ENCODE peak calls at places on chromosomes 6 and 20, in ten cellular contexts. One of them, this sample, is unnamed.

GRCh38 chr6:101011165-101011564 is 130.0 kb upstream of the ASCC3 start:
- DNase-seq in neural crest cell: no peak
- DNase-seq in gastrocnemius medialis: no peak
- DNase-seq in fibroblast of lung: no peak
- DNase-seq in RWPE2: peak
- DNase-seq in activated CD8-positive, alpha-beta T cell treated with anti-CD3 and anti-CD28 coated beads for 36 hours: peak
- DNase-seq in cardiac muscle cell: no peak
- DNase-seq in glutamatergic neuron: no peak
- DNase-seq in right atrium auricular region: no peak
- DNase-seq in uterus: no peak
- DNase-seq in this sample: no peak

GRCh38 chr20:16929756-16930155 is 181.6 kb downstream of the OTOR start:
- DNase-seq in neural crest cell: no peak
- DNase-seq in gastrocnemius medialis: no peak
- DNase-seq in fibroblast of lung: peak
- DNase-seq in RWPE2: no peak
- DNase-seq in activated CD8-positive, alpha-beta T cell treated with anti-CD3 and anti-CD28 coated beads for 36 hours: no peak
- DNase-seq in cardiac muscle cell: no peak
- DNase-seq in glutamatergic neuron: no peak
- DNase-seq in right atrium auricular region: no peak
- DNase-seq in uterus: no peak
- DNase-seq in this sample: no peak

GRCh38 chr20:25341716-25342680 is 48.6 kb downstream of the ABHD12 start:
- DNase-seq in neural crest cell: no peak
- DNase-seq in gastrocnemius medialis: no peak
- DNase-seq in fibroblast of lung: peak
- DNase-seq in RWPE2: no peak
- DNase-seq in activated CD8-positive, alpha-beta T cell treated with anti-CD3 and anti-CD28 coated beads for 36 hours: no peak
- DNase-seq in cardiac muscle cell: no peak
- DNase-seq in glutamatergic neuron: no peak
- DNase-seq in right atrium auricular region: no peak
- DNase-seq in uterus: no peak
- DNase-seq in this sample: no peak

GRCh38 chr6:3317741-3318211 is 59.0 kb downstream of the PSMG4 start:
- DNase-seq in neural crest cell: no peak
- DNase-seq in gastrocnemius medialis: peak
- DNase-seq in fibroblast of lung: peak
- DNase-seq in RWPE2: no peak
- DNase-seq in activated CD8-positive, alpha-beta T cell treated with anti-CD3 and anti-CD28 coated beads for 36 hours: no peak
- DNase-seq in cardiac muscle cell: no peak
- DNase-seq in glutamatergic neuron: no peak
- DNase-seq in right atrium auricular region: no peak
- DNase-seq in uterus: no peak
- DNase-seq in this sample: no peak

GRCh38 chr20:10636326-10636818 is 37.4 kb downstream of the JAG1 start:
- DNase-seq in neural crest cell: no peak
- DNase-seq in gastrocnemius medialis: no peak
- DNase-seq in fibroblast of lung: peak
- DNase-seq in RWPE2: no peak
- DNase-seq in activated CD8-positive, alpha-beta T cell treated with anti-CD3 and anti-CD28 coated beads for 36 hours: no peak
- DNase-seq in cardiac muscle cell: no peak
- DNase-seq in glutamatergic neuron: no peak
- DNase-seq in right atrium auricular region: no peak
- DNase-seq in uterus: no peak
- DNase-seq in this sample: no peak

GRCh38 chr20:36460648-36461599 is 80.4 kb upstream of the MYL9 start:
- DNase-seq in neural crest cell: peak
- DNase-seq in gastrocnemius medialis: peak
- DNase-seq in fibroblast of lung: peak
- DNase-seq in RWPE2: peak
- DNase-seq in activated CD8-positive, alpha-beta T cell treated with anti-CD3 and anti-CD28 coated beads for 36 hours: peak
- DNase-seq in cardiac muscle cell: peak
- DNase-seq in glutamatergic neuron: peak
- DNase-seq in right atrium auricular region: peak
- DNase-seq in uterus: peak
- DNase-seq in this sample: peak

GRCh38 chr6:2581611-2582010 is 169.1 kb downstream of the MYLK4 start:
- DNase-seq in neural crest cell: no peak
- DNase-seq in gastrocnemius medialis: no peak
- DNase-seq in fibroblast of lung: no peak
- DNase-seq in RWPE2: no peak
- DNase-seq in activated CD8-positive, alpha-beta T cell treated with anti-CD3 and anti-CD28 coated beads for 36 hours: no peak
- DNase-seq in cardiac muscle cell: no peak
- DNase-seq in glutamatergic neuron: no peak
- DNase-seq in right atrium auricular region: no peak
- DNase-seq in uterus: no peak
- DNase-seq in this sample: no peak

GRCh38 chr20:35093245-35093884 is 758 bp upstream of the TRPC4AP start:
- DNase-seq in neural crest cell: no peak
- DNase-seq in gastrocnemius medialis: no peak
- DNase-seq in fibroblast of lung: peak
- DNase-seq in RWPE2: no peak
- DNase-seq in activated CD8-positive, alpha-beta T cell treated with anti-CD3 and anti-CD28 coated beads for 36 hours: peak
- DNase-seq in cardiac muscle cell: no peak
- DNase-seq in glutamatergic neuron: no peak
- DNase-seq in right atrium auricular region: no peak
- DNase-seq in uterus: no peak
- DNase-seq in this sample: no peak

GRCh38 chr6:13215390-13215789 is 112.9 kb downstream of the TBC1D7 start:
- DNase-seq in neural crest cell: no peak
- DNase-seq in gastrocnemius medialis: no peak
- DNase-seq in fibroblast of lung: no peak
- DNase-seq in RWPE2: no peak
- DNase-seq in activated CD8-positive, alpha-beta T cell treated with anti-CD3 and anti-CD28 coated beads for 36 hours: no peak
- DNase-seq in cardiac muscle cell: no peak
- DNase-seq in glutamatergic neuron: no peak
- DNase-seq in right atrium auricular region: no peak
- DNase-seq in uterus: no peak
- DNase-seq in this sample: no peak

GRCh38 chr6:13220266-13220665 is 108.1 kb downstream of the TBC1D7 start:
- DNase-seq in neural crest cell: no peak
- DNase-seq in gastrocnemius medialis: no peak
- DNase-seq in fibroblast of lung: no peak
- DNase-seq in RWPE2: no peak
- DNase-seq in activated CD8-positive, alpha-beta T cell treated with anti-CD3 and anti-CD28 coated beads for 36 hours: no peak
- DNase-seq in cardiac muscle cell: no peak
- DNase-seq in glutamatergic neuron: no peak
- DNase-seq in right atrium auricular region: no peak
- DNase-seq in uterus: no peak
- DNase-seq in this sample: no peak

GRCh38 chr6:13212538-13212937 is 115.8 kb downstream of the TBC1D7 start:
- DNase-seq in neural crest cell: no peak
- DNase-seq in gastrocnemius medialis: no peak
- DNase-seq in fibroblast of lung: no peak
- DNase-seq in RWPE2: no peak
- DNase-seq in activated CD8-positive, alpha-beta T cell treated with anti-CD3 and anti-CD28 coated beads for 36 hours: no peak
- DNase-seq in cardiac muscle cell: no peak
- DNase-seq in glutamatergic neuron: no peak
- DNase-seq in right atrium auricular region: no peak
- DNase-seq in uterus: no peak
- DNase-seq in this sample: no peak

GRCh38 chr6:13217206-13217905 is 111.0 kb downstream of the TBC1D7 start:
- DNase-seq in neural crest cell: no peak
- DNase-seq in gastrocnemius medialis: no peak
- DNase-seq in fibroblast of lung: peak
- DNase-seq in RWPE2: no peak
- DNase-seq in activated CD8-positive, alpha-beta T cell treated with anti-CD3 and anti-CD28 coated beads for 36 hours: no peak
- DNase-seq in cardiac muscle cell: peak
- DNase-seq in glutamatergic neuron: no peak
- DNase-seq in right atrium auricular region: no peak
- DNase-seq in uterus: no peak
- DNase-seq in this sample: no peak

DNA sequence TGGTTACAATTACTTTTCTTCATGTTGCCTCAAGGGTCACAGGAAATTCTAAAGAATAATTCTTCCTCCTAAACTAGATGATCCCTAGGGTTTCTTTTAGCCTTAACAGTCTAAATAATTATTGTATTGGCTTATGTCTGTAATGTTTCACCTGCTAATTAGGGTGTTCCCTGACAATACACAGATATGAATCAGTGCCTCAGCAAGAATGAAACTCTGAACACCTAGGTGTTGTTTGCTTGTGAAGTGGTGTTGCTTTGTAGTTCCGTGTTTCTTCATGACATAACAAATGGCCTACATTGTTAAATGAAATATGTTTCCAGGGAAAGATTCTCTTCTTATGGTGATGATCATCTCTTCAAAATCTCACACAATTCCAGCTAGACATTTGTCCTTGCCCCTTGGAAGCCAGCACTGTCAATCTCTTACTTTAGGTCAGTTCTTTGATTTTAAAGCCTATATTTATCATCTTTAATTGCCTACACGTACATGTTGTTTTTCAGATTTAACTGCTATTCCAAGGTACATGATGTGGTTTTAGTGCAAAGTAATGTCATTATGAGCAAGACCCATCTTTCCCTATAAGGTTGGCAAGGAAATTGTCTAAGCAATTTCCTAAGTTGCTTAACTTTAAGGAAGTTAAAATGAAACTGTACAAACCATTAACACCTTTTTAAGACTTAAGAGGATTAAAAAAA is 112.0 kb downstream of the TBC1D7 start:
- DNase-seq in neural crest cell: no peak
- DNase-seq in gastrocnemius medialis: no peak
- DNase-seq in fibroblast of lung: no peak
- DNase-seq in RWPE2: no peak
- DNase-seq in activated CD8-positive, alpha-beta T cell treated with anti-CD3 and anti-CD28 coated beads for 36 hours: no peak
- DNase-seq in cardiac muscle cell: no peak
- DNase-seq in glutamatergic neuron: no peak
- DNase-seq in right atrium auricular region: no peak
- DNase-seq in uterus: no peak
- DNase-seq in this sample: no peak
- TF ChIP-seq CTCF in neural crest cell: no peak
- TF ChIP-seq CTCF in gastrocnemius medialis: no peak
- TF ChIP-seq CTCF in fibroblast of lung: no peak
- TF ChIP-seq CTCF in RWPE2: no peak
- TF ChIP-seq CTCF in activated CD8-positive, alpha-beta T cell treated with anti-CD3 and anti-CD28 coated beads for 36 hours: no peak
- TF ChIP-seq CTCF in cardiac muscle cell: no peak
- TF ChIP-seq CTCF in glutamatergic neuron: no peak
- TF ChIP-seq CTCF in right atrium auricular region: no peak
- TF ChIP-seq CTCF in uterus: no peak
- TF ChIP-seq CTCF in this sample: no peak

DNA sequence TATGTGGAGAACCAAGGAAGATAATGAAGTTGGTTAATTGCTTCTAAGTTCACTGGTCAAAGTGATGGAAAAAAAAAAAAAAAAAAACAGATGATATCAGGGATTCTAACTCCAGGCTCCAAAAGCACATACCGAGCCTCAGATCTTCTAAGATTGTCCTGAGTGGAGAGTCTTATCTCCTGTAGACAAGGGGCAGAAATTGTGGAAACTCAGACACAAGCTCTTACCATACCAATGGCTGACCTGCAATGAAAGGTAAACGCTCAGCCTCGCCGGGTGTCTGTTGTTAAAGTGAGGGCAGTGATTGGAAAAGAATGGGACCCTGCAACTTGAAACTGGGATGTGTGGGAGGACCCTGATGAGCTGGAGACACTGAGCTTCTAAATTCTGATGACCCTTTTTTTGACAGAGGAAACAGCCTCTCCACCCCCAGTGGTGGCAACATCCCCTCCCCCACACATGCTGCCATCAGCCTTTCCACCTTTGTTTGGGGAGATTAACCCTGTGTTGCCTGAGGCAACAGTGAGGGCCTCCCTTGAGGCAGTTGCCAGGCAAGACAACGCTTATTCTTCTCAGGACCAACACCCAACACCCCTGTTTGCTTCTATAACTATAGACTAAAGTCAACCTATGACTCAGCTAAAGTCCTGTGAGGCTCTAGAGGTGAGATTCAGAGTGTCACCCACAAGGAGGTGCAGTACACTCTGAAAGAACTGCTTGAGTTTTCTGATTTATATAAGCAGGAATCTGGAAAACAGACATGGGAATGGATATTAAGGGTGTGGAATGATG is 154.0 kb downstream of the THBS2 start:
- DNase-seq in neural crest cell: no peak
- DNase-seq in gastrocnemius medialis: no peak
- DNase-seq in fibroblast of lung: peak
- DNase-seq in RWPE2: no peak
- DNase-seq in activated CD8-positive, alpha-beta T cell treated with anti-CD3 and anti-CD28 coated beads for 36 hours: no peak
- DNase-seq in cardiac muscle cell: no peak
- DNase-seq in glutamatergic neuron: no peak
- DNase-seq in right atrium auricular region: no peak
- DNase-seq in uterus: no peak
- DNase-seq in this sample: no peak
- TF ChIP-seq CTCF in neural crest cell: no peak
- TF ChIP-seq CTCF in gastrocnemius medialis: no peak
- TF ChIP-seq CTCF in fibroblast of lung: no peak
- TF ChIP-seq CTCF in RWPE2: peak
- TF ChIP-seq CTCF in activated CD8-positive, alpha-beta T cell treated with anti-CD3 and anti-CD28 coated beads for 36 hours: no peak
- TF ChIP-seq CTCF in cardiac muscle cell: no peak
- TF ChIP-seq CTCF in glutamatergic neuron: no peak
- TF ChIP-seq CTCF in right atrium auricular region: no peak
- TF ChIP-seq CTCF in uterus: no peak
- TF ChIP-seq CTCF in this sample: no peak

GRCh38 chr6:162198925-162199324 is 528.6 kb downstream of the PRKN start:
- DNase-seq in neural crest cell: no peak
- DNase-seq in gastrocnemius medialis: no peak
- DNase-seq in fibroblast of lung: no peak
- DNase-seq in RWPE2: no peak
- DNase-seq in activated CD8-positive, alpha-beta T cell treated with anti-CD3 and anti-CD28 coated beads for 36 hours: no peak
- DNase-seq in cardiac muscle cell: no peak
- DNase-seq in glutamatergic neuron: no peak
- DNase-seq in right atrium auricular region: no peak
- DNase-seq in uterus: no peak
- DNase-seq in this sample: no peak
- TF ChIP-seq CTCF in neural crest cell: no peak
- TF ChIP-seq CTCF in gastrocnemius medialis: no peak
- TF ChIP-seq CTCF in fibroblast of lung: no peak
- TF ChIP-seq CTCF in RWPE2: no peak
- TF ChIP-seq CTCF in activated CD8-positive, alpha-beta T cell treated with anti-CD3 and anti-CD28 coated beads for 36 hours: no peak
- TF ChIP-seq CTCF in cardiac muscle cell: no peak
- TF ChIP-seq CTCF in glutamatergic neuron: no peak
- TF ChIP-seq CTCF in right atrium auricular region: no peak
- TF ChIP-seq CTCF in uterus: no peak
- TF ChIP-seq CTCF in this sample: no peak

DNA sequence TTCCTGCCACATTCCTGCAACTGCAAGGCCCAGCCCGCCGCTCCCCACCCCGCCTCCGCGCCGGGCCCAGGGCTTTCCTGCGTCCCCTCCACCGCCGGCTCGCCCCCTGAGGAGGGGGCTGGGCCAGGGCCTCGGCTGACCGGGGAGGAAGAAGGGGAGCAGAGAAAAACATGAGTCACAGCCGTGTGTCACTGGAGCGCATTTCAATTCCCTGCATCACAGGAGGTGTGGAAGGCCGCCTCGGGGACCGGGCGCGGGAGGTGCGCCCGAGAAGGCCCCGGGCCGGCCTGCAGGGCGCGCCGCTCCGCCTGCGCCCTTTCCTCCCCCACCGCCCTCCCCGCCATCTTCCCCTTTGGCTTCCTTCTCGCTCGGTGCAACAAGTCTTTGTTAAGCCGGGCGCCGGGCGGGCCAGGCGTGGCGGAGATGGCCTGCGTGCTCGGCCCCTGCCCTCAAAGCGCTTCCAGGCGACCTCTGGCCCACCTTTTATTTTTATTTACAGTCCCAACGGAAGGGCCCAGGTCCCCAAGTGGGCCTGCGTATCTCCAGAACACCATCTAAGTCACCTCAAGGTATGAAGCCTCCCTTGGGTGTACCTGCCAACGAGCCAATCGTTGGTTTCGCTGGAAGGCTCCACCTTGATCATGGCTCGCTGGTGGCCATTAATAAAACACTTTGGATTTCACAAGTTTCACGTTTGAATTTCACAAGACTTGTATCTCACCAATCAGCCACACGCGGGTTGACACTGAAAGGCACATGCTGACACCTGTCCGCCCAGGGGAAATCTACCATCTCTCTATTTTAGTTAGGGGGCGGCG is 859 bp upstream of the HMGA1 start:
- DNase-seq in neural crest cell: peak
- DNase-seq in gastrocnemius medialis: no peak
- DNase-seq in fibroblast of lung: peak
- DNase-seq in RWPE2: peak
- DNase-seq in activated CD8-positive, alpha-beta T cell treated with anti-CD3 and anti-CD28 coated beads for 36 hours: peak
- DNase-seq in cardiac muscle cell: peak
- DNase-seq in glutamatergic neuron: peak
- DNase-seq in right atrium auricular region: no peak
- DNase-seq in uterus: peak
- DNase-seq in this sample: peak
- TF ChIP-seq CTCF in neural crest cell: peak
- TF ChIP-seq CTCF in gastrocnemius medialis: no peak
- TF ChIP-seq CTCF in fibroblast of lung: no peak
- TF ChIP-seq CTCF in RWPE2: no peak
- TF ChIP-seq CTCF in activated CD8-positive, alpha-beta T cell treated with anti-CD3 and anti-CD28 coated beads for 36 hours: no peak
- TF ChIP-seq CTCF in cardiac muscle cell: no peak
- TF ChIP-seq CTCF in glutamatergic neuron: no peak
- TF ChIP-seq CTCF in right atrium auricular region: no peak
- TF ChIP-seq CTCF in uterus: peak
- TF ChIP-seq CTCF in this sample: no peak